ENCODE peak calls at places on chromosomes 2 and 18, in ten cellular contexts. W is globus pallidus; P is NCI-H748 treated with DMSO at 0.1 percent for 48 hours; I is activated T-cell treated with anti-CD3 and anti-CD28 coated beads, Interleukin-2, amount 50 U/mL, for 72 hours; Y is HS-5; J is fibroblast of mammary gland; V is astrocyte of the spinal cord; Z is stimulated activated CD4-positive, alpha-beta T cell treated with anti-CD3 and anti-CD28 coated beads, Interleukin-4, amount 100 ng/mL, for 1 hour; A is cardiac muscle cell; U is activated effector memory CD4-positive, alpha-beta T cell treated with anti-CD3 and anti-CD28 coated beads, Interleukin-2, amount 50 U/mL, for 16 hours. K is an unnamed sample.

GRCh38 chr2:198476007-198476406 is 671.6 kb downstream of the PLCL1 start:
- DNase-seq in Y (no peak), J (no peak), P (no peak), V (no peak), W (no peak), U (no peak), I (no peak), A (no peak), Z (no peak), K (no peak)

GRCh38 chr2:27932396-27932795 is 41.9 kb downstream of the BABAM2 start:
- DNase-seq in P (no peak), V (peak), Z (no peak), A (peak), W (no peak), U (no peak), Y (no peak), J (peak), I (no peak), K (no peak)

GRCh38 chr2:39395313-39395712 is 41.8 kb downstream of the MAP4K3 start:
- DNase-seq in I (no peak), Y (no peak), J (no peak), P (no peak), U (no peak), A (no peak), V (no peak), Z (no peak), W (no peak), K (no peak)

GRCh38 chr18:61085751-61086150 is 247.5 kb upstream of the CDH20 start:
- DNase-seq in A (no peak), V (no peak), Z (no peak), W (no peak), U (no peak), Y (no peak), I (no peak), P (no peak), J (no peak), K (no peak)

GRCh38 chr18:13252696-13253410 is 34.3 kb downstream of the LDLRAD4 start:
- DNase-seq in A (no peak), Z (no peak), I (no peak), V (no peak), U (no peak), J (no peak), W (peak), Y (no peak), P (no peak), K (no peak)

GRCh38 chr2:54757496-54757895 is 34.0 kb downstream of the EML6 start:
- DNase-seq in A (peak), W (no peak), I (peak), V (peak), J (peak), Z (no peak), U (no peak), Y (no peak), P (no peak), K (no peak)

GRCh38 chr2:241708879-241709278 is 7.0 kb downstream of the ING5 start:
- DNase-seq in I (no peak), U (no peak), W (no peak), P (no peak), Z (no peak), A (no peak), Y (no peak), J (no peak), V (no peak), K (no peak)

GRCh38 chr2:134120718-134121630 is 132.9 kb upstream of the MGAT5 start:
- DNase-seq in J (peak), V (peak), U (peak), P (peak), A (peak), W (peak), Y (no peak), I (peak), Z (peak), K (peak)

GRCh38 chr2:85017436-85018048 is 46.6 kb downstream of the KCMF1 start:
- DNase-seq in V (peak), A (peak), U (no peak), Y (no peak), Z (no peak), I (no peak), W (no peak), J (no peak), P (no peak), K (no peak)

GRCh38 chr18:63298393-63299015 is 21.1 kb downstream of the BCL2 start:
- DNase-seq in J (no peak), P (no peak), Z (no peak), A (no peak), U (peak), I (peak), V (no peak), W (no peak), Y (no peak), K (no peak)

GRCh38 chr2:133504566-133505505 is 63.4 kb downstream of the NCKAP5 start:
- DNase-seq in I (no peak), U (no peak), W (peak), A (peak), Z (no peak), P (no peak), V (peak), Y (no peak), J (no peak), K (no peak)

GRCh38 chr18:40935423-40935822 is 1019.6 kb upstream of the PIK3C3 start:
- DNase-seq in W (peak), A (peak), U (no peak), P (no peak), Y (no peak), Z (no peak), J (peak), V (no peak), I (no peak), K (no peak)

GRCh38 chr2:26807788-26808460 is 22.1 kb downstream of the CENPA start:
- DNase-seq in J (peak), P (no peak), W (no peak), V (no peak), U (no peak), Y (no peak), A (peak), I (no peak), Z (no peak), K (no peak)

GRCh38 chr2:20350105-20350712 is 435 bp downstream of the PUM2 start:
- DNase-seq in V (peak), I (peak), Y (no peak), J (no peak), P (no peak), W (peak), Z (peak), A (peak), U (peak), K (peak)

GRCh38 chr2:217653240-217653639 is 349.6 kb downstream of the TNS1 start:
- DNase-seq in V (peak), I (no peak), A (peak), U (no peak), Z (no peak), W (peak), J (peak), Y (peak), P (no peak), K (no peak)

GRCh38 chr2:234003972-234004617 is 46.4 kb upstream of the SPP2 start:
- DNase-seq in V (peak), W (no peak), A (peak), Y (peak), U (no peak), Z (no peak), J (peak), I (peak), P (no peak), K (peak)

GRCh38 chr2:187545238-187545751 is 8.9 kb downstream of the TFPI start:
- DNase-seq in I (no peak), Y (no peak), Z (no peak), V (peak), J (no peak), A (peak), P (no peak), W (no peak), U (no peak), K (no peak)

GRCh38 chr2:69309336-69310048 is 77.5 kb downstream of the GFPT1 start:
- DNase-seq in U (no peak), V (peak), J (no peak), P (peak), Z (no peak), W (no peak), I (no peak), A (peak), Y (no peak), K (no peak)

K was measured in stimulated activated naive CD8-positive, alpha-beta T cell treated with anti-CD3 and anti-CD28 coated beads, Interleukin-15, amount 100 ng/mL, for 72 hours.